ENCODE peak calls at places on chromosome X, in nine cellular contexts. U is astrocyte of the spinal cord; G is activated gamma-delta T cell treated with Interleukin-2 at 50 U/mL for 16 hours; J is amniotic stem cell; Q is activated CD8-positive, alpha-beta memory T cell treated with anti-CD3 and anti-CD28 coated beads for 1 hour; N is hippocampal formation; T is CD8-positive, alpha-beta T cell; R is NCI-H1417; K is mammary epithelial cell. D is an unnamed sample.

GRCh38 chrX:130028196-130028595 is 45.8 kb downstream of the BCORL1 start:
- DNase-seq in K (peak), U (peak), N (peak), T (peak), R (peak), G (peak), Q (no peak), J (no peak), D (peak)

GRCh38 chrX:133989993-133990392 is 4.6 kb upstream of the GPC3 start:
- DNase-seq in N (no peak), G (no peak), R (no peak), K (no peak), J (no peak), T (no peak), U (no peak), Q (no peak), D (no peak)

GRCh38 chrX:53538781-53539180 is 104.6 kb upstream of the HSD17B10 start:
- DNase-seq in T (no peak), R (no peak), Q (no peak), K (no peak), J (no peak), N (no peak), U (no peak), G (no peak), D (no peak)

GRCh38 chrX:56107320-56107719 is 124.8 kb upstream of the KLF8 start:
- DNase-seq in T (no peak), J (no peak), R (no peak), K (no peak), N (no peak), U (no peak), G (no peak), Q (no peak), D (no peak)

GRCh38 chrX:105837227-105837626 is 14.9 kb downstream of the NRK start:
- DNase-seq in K (peak), G (no peak), T (no peak), R (peak), U (peak), N (no peak), Q (no peak), J (peak), D (peak)

GRCh38 chrX:36198575-36198974 is 279.0 kb downstream of the CFAP47 start:
- DNase-seq in G (no peak), K (peak), U (no peak), Q (no peak), T (no peak), N (no peak), J (no peak), R (no peak), D (no peak)

GRCh38 chrX:115652221-115652620 is 91.2 kb downstream of the PLS3 start:
- DNase-seq in N (no peak), Q (no peak), T (no peak), K (no peak), J (no peak), R (no peak), U (no peak), G (no peak), D (no peak)

GRCh38 chrX:71302461-71303213 is 1.1 kb downstream of the ITGB1BP2 start:
- DNase-seq in K (no peak), U (no peak), Q (no peak), J (no peak), R (no peak), G (no peak), T (no peak), N (no peak), D (no peak)

GRCh38 chrX:49910344-49910743 is 12.1 kb upstream of the CLCN5 start:
- DNase-seq in N (no peak), K (no peak), R (peak), G (no peak), Q (no peak), J (no peak), U (no peak), T (no peak), D (peak)

GRCh38 chrX:148310402-148311200 is 189.8 kb upstream of the AFF2 start:
- DNase-seq in Q (peak), R (no peak), K (no peak), N (no peak), T (peak), U (no peak), J (no peak), G (peak), D (no peak)

GRCh38 chrX:135740683-135741149 is 27.3 kb downstream of the CT45A3 start:
- DNase-seq in Q (peak), T (peak), K (no peak), J (no peak), R (no peak), N (no peak), G (peak), U (no peak), D (peak)

GRCh38 chrX:3160771-3161170 is 119.5 kb downstream of the ARSF start:
- DNase-seq in U (no peak), Q (no peak), K (no peak), J (no peak), N (no peak), G (no peak), R (no peak), T (no peak), D (no peak)

GRCh38 chrX:124594017-124594651 is 247.8 kb downstream of the SH2D1A start:
- DNase-seq in T (no peak), K (peak), G (no peak), Q (no peak), R (no peak), J (no peak), U (no peak), N (no peak), D (peak)

GRCh38 chrX:130771230-130771629 is 131.8 kb downstream of the ENOX2 start:
- DNase-seq in U (no peak), N (no peak), Q (no peak), G (no peak), J (no peak), T (no peak), K (no peak), R (no peak), D (peak)

GRCh38 chrX:67779099-67779498 is 235.3 kb downstream of the AR start:
- DNase-seq in G (no peak), T (no peak), Q (no peak), R (no peak), U (no peak), N (no peak), K (no peak), J (no peak), D (no peak)

GRCh38 chrX:63186137-63186536 is 165.0 kb downstream of the SPIN4 start:
- DNase-seq in N (no peak), Q (no peak), K (no peak), U (no peak), T (no peak), J (no peak), R (no peak), G (no peak), D (no peak)

GRCh38 chrX:102516314-102516936 is at the start of gene TMSB15A:
- DNase-seq in U (peak), G (peak), R (peak), Q (no peak), T (peak), J (peak), N (peak), K (peak), D (peak)

GRCh38 chrX:16239211-16239610 is 71.9 kb downstream of the MAGEB17 start:
- DNase-seq in K (peak), R (no peak), Q (no peak), J (peak), G (no peak), U (peak), T (no peak), N (no peak), D (peak)

GRCh38 chrX:13374364-13374763 is 54.5 kb upstream of the ATXN3L start:
- DNase-seq in U (no peak), T (no peak), N (no peak), K (no peak), G (no peak), R (no peak), Q (no peak), J (no peak), D (no peak)

GRCh38 chrX:9832811-9833210 is 46.6 kb downstream of the SHROOM2 start:
- DNase-seq in G (no peak), Q (no peak), R (no peak), U (no peak), J (no peak), T (no peak), K (no peak), N (no peak), D (no peak)

GRCh38 chrX:135435139-135435922 is 13.6 kb downstream of the SMIM10L2A start:
- DNase-seq in R (no peak), Q (no peak), J (no peak), N (no peak), U (no peak), G (no peak), T (no peak), K (no peak), D (no peak)

GRCh38 chrX:129769467-129770154 is 10.1 kb upstream of the SASH3 start:
- DNase-seq in U (no peak), K (no peak), Q (peak), G (peak), R (no peak), J (no peak), T (peak), N (no peak), D (no peak)

GRCh38 chrX:274904-275475 is 6.2 kb upstream of the PLCXD1 start:
- DNase-seq in T (no peak), J (no peak), Q (no peak), G (no peak), K (no peak), U (no peak), R (no peak), N (no peak), D (no peak)

GRCh38 chrX:40262641-40263560 is 165.1 kb upstream of the BCOR start:
- DNase-seq in N (no peak), R (no peak), T (no peak), J (no peak), G (no peak), Q (no peak), K (peak), U (peak), D (peak)

GRCh38 chrX:386239-386767 is 404 bp downstream of the PPP2R3B start:
- DNase-seq in R (no peak), G (peak), Q (no peak), U (no peak), N (no peak), K (no peak), T (no peak), J (no peak), D (no peak)

GRCh38 chrX:153245288-153245731 is 66.2 kb downstream of the MAGEA1 start:
- DNase-seq in U (peak), T (no peak), J (no peak), Q (no peak), R (no peak), G (no peak), N (no peak), K (no peak), D (peak)

GRCh38 chrX:23331701-23332100 is 2.9 kb upstream of the PTCHD1 start:
- DNase-seq in J (no peak), Q (no peak), N (no peak), U (no peak), T (no peak), R (peak), K (no peak), G (no peak), D (peak)

GRCh38 chrX:126770179-126770578 is 49.4 kb upstream of the PRR32 start:
- DNase-seq in N (no peak), J (no peak), T (no peak), Q (no peak), K (peak), U (no peak), G (no peak), R (peak), D (no peak)

GRCh38 chrX:18377802-18378201 is 23.3 kb upstream of the SCML2 start:
- DNase-seq in J (no peak), U (no peak), R (peak), K (no peak), Q (no peak), T (no peak), G (no peak), N (no peak), D (peak)

GRCh38 chrX:151878574-151878973 is 34.1 kb upstream of the MAGEA4 start:
- DNase-seq in R (no peak), Q (no peak), K (no peak), T (no peak), J (no peak), U (no peak), G (no peak), N (no peak), D (no peak)

GRCh38 chrX:56728752-56729151 is 291 bp upstream of the NBDY start:
- DNase-seq in G (peak), Q (no peak), J (no peak), U (peak), N (no peak), T (no peak), K (peak), R (peak), D (peak)

GRCh38 chrX:6718766-6719165 is 183.8 kb upstream of the VCX3A start:
- DNase-seq in R (no peak), K (no peak), Q (no peak), N (no peak), J (no peak), U (no peak), G (no peak), T (no peak), D (no peak)

GRCh38 chrX:118182050-118182449 is 65.4 kb upstream of the KLHL13 start:
- DNase-seq in T (no peak), R (no peak), Q (no peak), U (peak), J (no peak), K (no peak), G (no peak), N (no peak), D (no peak)

GRCh38 chrX:68878977-68879376 is 50.2 kb downstream of the EFNB1 start:
- DNase-seq in T (no peak), R (peak), U (no peak), N (no peak), K (peak), J (no peak), Q (no peak), G (no peak), D (no peak)

GRCh38 chrX:13167444-13168207 is 123.2 kb upstream of the FAM9C start:
- DNase-seq in K (peak), U (peak), J (no peak), T (no peak), R (peak), N (no peak), Q (no peak), G (no peak), D (no peak)

GRCh38 chrX:102651968-102652744 is 873 bp downstream of the GPRASP1 start:
- DNase-seq in T (peak), J (no peak), K (no peak), Q (peak), N (peak), R (no peak), G (peak), U (peak), D (peak)